ENCODE peak calls at places on chromosomes 7 and 10, in ten cellular contexts. I, S, Z, O, M, C, J, U, B and P are unnamed samples.
A peak's percentile ranks its signal among the peaks of the same experiment; 100 is the strongest.

GRCh38 chr7:90692396-90692795 is 96.3 kb downstream of the CDK14 start:
- DNase-seq in M (no peak), Z (no peak), O (no peak), I (no peak), S (no peak), C (no peak), B (no peak), U (peak; percentile 63), J (no peak), P (no peak)

GRCh38 chr10:660980-661890 is 28.2 kb downstream of the DIP2C start:
- DNase-seq in C (peak; percentile 71), I (no peak), Z (peak; percentile 46), S (no peak), U (no peak), J (no peak), O (no peak), B (no peak), M (no peak), P (no peak)

GRCh38 chr7:21076054-21076453 is 289.4 kb upstream of the SP8 start:
- DNase-seq in Z (no peak), U (no peak), S (no peak), J (no peak), M (no peak), B (no peak), I (no peak), C (no peak), O (no peak), P (no peak)

GRCh38 chr10:124302951-124303505 is 115.7 kb downstream of the OAT start:
- DNase-seq in J (no peak), Z (no peak), B (no peak), C (peak; percentile 11), M (no peak), I (peak; percentile 11), U (no peak), O (no peak), S (no peak), P (no peak)

GRCh38 chr7:129438839-129439640 is 4.8 kb downstream of the STRIP2 start:
- DNase-seq in M (peak; percentile 83), Z (no peak), B (no peak), I (no peak), U (peak; percentile 70), J (no peak), C (no peak), O (no peak), S (no peak), P (no peak)

GRCh38 chr7:78770422-78771410 is 682.8 kb downstream of the MAGI2 start:
- DNase-seq in S (no peak), O (no peak), I (no peak), Z (peak; percentile 88), C (no peak), J (no peak), M (no peak), B (no peak), U (peak; percentile 71), P (no peak)

GRCh38 chr7:80997841-80998240 is 79.0 kb upstream of the SEMA3C start:
- DNase-seq in Z (no peak), I (no peak), O (no peak), S (no peak), U (no peak), J (no peak), C (no peak), B (no peak), M (no peak), P (no peak)

GRCh38 chr10:79328737-79329504 is 18.3 kb upstream of the PPIF start:
- DNase-seq in J (no peak), B (no peak), S (no peak), M (peak; percentile 91), U (peak; percentile 70), I (no peak), O (no peak), Z (no peak), C (peak; percentile 72), P (no peak)

GRCh38 chr10:64113796-64114195 is 592.6 kb downstream of the REEP3 start:
- DNase-seq in B (no peak), I (no peak), M (peak; percentile 56), S (no peak), C (no peak), U (no peak), O (no peak), J (no peak), Z (peak; percentile 69), P (no peak)

DNA sequence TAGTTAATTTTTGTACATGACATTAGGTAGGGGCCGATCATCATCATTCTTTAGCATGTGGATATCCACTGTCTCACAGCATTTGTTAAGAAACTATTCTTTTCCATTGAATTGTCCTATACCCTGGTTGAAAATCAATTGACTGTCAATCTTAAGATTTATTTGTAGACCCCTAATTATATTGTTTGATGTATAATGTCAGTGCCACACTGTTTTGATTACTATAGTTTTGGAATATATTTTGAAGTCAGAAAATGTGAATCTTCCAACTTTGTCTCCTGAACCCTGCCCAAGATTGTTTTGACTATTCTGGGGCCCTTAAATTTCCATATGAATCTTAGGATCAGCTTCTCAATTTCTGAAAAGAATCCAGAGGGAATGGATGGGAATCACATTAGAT is 6.6 kb upstream of the LMTK2 start:
- DNase-seq in M (no peak), O (no peak), C (no peak), J (no peak), Z (no peak), S (no peak), U (no peak), B (no peak), I (no peak), P (no peak)
- H3K9me3 ChIP-seq in M (peaks cover 15% of the 10 kb centered on the region), O (peaks cover 69% of the 10 kb centered on the region), C (no peaks in the 10 kb centered on the region), J (peaks cover 11% of the 10 kb centered on the region), Z (peaks cover 44% of the 10 kb centered on the region), S (peaks cover 11% of the 10 kb centered on the region), U (peaks cover 3% of the 10 kb centered on the region), B (no peaks in the 10 kb centered on the region), I (peaks cover 52% of the 10 kb centered on the region), P (peaks cover 33% of the 10 kb centered on the region)

DNA sequence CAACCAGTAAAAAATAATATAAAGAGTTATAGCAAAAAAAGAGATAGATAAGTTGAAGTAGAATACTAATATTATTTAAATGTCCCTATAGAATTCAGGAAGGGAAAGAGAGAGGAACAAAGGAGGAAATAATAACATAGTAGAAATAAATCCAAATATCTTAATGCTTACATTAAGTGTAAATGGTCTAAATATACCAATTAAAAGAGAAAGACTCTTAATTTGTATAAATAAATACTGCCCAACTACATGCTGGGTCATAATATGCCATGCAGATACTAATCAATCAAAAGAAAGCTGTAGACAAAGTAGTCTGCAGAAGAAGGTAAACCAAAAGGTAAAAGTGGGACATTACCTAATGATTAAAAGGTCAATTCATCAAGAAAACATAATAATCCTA is 43.3 kb upstream of the VIPR2 start:
- DNase-seq in O (no peak), I (no peak), S (no peak), B (no peak), C (no peak), M (no peak), U (no peak), J (no peak), Z (no peak), P (no peak)
- H3K9me3 ChIP-seq in O (peaks cover 26% of the 10 kb centered on the region), I (peaks cover 24% of the 10 kb centered on the region), S (no peaks in the 10 kb centered on the region), B (no peaks in the 10 kb centered on the region), C (no peaks in the 10 kb centered on the region), M (peaks cover 3% of the 10 kb centered on the region), U (peaks cover 17% of the 10 kb centered on the region), J (peaks cover 9% of the 10 kb centered on the region), Z (peaks cover 79% of the 10 kb centered on the region), P (no peaks in the 10 kb centered on the region)

DNA sequence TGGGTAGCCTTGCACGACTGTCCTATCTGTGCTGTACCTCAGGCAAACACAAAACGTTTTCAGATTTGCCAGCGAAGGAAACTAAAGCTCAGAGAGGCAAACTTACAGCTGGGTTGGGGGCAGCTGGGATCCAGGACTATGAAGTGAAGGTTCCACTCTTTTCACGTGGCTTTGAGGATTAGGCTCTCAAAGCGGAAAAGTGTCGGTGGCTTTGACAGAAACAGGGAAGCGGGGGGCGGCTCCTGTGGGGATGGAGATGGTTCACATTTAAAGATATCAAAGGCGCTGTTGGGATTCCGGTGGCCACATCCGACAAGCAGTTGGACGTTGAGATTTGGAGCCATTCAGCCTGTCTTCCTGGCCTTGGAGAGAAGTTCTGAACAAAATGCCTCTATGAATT is 958.3 kb upstream of the ZNF722 start:
- DNase-seq in J (no peak), I (no peak), M (no peak), C (no peak), S (no peak), B (no peak), Z (no peak), O (no peak), U (no peak), P (no peak)
- H3K9me3 ChIP-seq in J (no peaks in the 10 kb centered on the region), I (peaks cover 94% of the 10 kb centered on the region), M (no peaks in the 10 kb centered on the region), C (no peaks in the 10 kb centered on the region), S (no peaks in the 10 kb centered on the region), B (no peaks in the 10 kb centered on the region), Z (peaks cover 88% of the 10 kb centered on the region), O (peaks cover 31% of the 10 kb centered on the region), U (peaks cover 55% of the 10 kb centered on the region), P (peaks cover 7% of the 10 kb centered on the region)

GRCh38 chr7:158263964-158264748 is 323.5 kb downstream of the PTPRN2 start:
- DNase-seq in I (no peak), M (no peak), U (no peak), J (no peak), O (no peak), C (peak; percentile 78), B (no peak), Z (no peak), S (no peak), P (no peak)

GRCh38 chr7:158263110-158263963 is 324.3 kb downstream of the PTPRN2 start:
- DNase-seq in Z (no peak), S (no peak), C (no peak), B (no peak), I (no peak), J (no peak), M (no peak), O (no peak), U (no peak), P (no peak)

GRCh38 chr7:158265743-158266080 is 321.9 kb downstream of the PTPRN2 start:
- DNase-seq in J (no peak), M (no peak), O (no peak), I (peak; percentile 13), C (peak; percentile 30), B (no peak), S (no peak), U (no peak), Z (no peak), P (peak; percentile 54)

GRCh38 chr7:158266426-158266816 is 321.2 kb downstream of the PTPRN2 start:
- DNase-seq in J (no peak), O (no peak), Z (no peak), M (no peak), I (peak; percentile 12), B (no peak), C (peak; percentile 43), U (no peak), S (no peak), P (peak; percentile 3)

DNA sequence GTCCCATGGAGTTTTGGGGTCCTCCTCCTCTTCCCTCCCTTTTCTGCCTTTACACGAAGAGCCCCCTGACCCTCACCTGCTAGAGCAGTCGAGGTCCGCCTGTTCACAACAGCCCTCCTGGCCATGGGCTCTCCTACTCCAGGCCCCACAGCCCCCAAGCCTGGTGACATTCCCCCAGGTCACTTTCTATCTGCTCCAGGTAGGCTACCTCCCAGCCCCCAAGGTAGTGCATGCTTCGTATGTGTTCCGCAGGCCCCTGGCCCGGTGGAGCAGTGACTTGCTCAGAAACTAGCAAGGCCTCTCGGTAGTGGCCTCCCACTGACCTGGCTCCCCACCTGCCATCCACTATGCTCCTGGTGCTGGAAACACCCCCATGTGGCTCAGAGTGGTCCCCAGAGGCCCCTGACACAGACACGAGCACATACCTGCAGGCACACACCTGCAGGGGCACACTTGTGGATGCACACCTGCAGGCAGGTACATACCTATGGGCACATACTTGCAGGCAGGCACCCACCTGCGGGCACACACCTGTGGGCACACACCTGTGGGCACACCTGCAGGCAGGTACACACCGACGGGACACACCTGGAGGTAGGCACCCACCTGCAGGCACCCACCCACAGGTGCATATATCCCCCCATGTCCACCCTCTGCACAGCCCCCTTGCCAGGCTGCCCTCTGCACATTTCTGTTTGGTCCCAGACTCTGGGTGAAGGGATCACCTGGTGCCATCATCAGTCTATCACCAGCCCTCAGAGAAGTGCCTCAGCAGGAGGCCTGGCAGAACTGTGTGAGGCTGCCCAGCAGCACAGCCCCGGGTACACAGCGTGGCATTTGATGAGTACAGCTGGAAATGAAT is 322.5 kb downstream of the PTPRN2 start:
- DNase-seq in O (no peak), Z (no peak), C (peak; percentile 40), U (no peak), S (no peak), J (no peak), M (no peak), B (no peak), I (peak; percentile 19), P (peak; percentile 51)
- H3K9me3 ChIP-seq in O (no peaks in the 10 kb centered on the region), Z (peaks cover 61% of the 10 kb centered on the region), C (no peaks in the 10 kb centered on the region), U (peaks cover 73% of the 10 kb centered on the region), S (no peaks in the 10 kb centered on the region), J (no peaks in the 10 kb centered on the region), M (no peaks in the 10 kb centered on the region), B (no peaks in the 10 kb centered on the region), I (no peaks in the 10 kb centered on the region), P (no peaks in the 10 kb centered on the region)